ENCODE peak calls at places on chromosomes 16 and 17, in four cellular contexts. U is sciatic nerve; L is CD8-positive, alpha-beta T cell; P is posterior cingulate gyrus. O is an unnamed sample.

GRCh38 chr16:87392823-87393679 is 915 bp downstream of the MAP1LC3B start:
- DNase-seq in U (peak), P (peak), L (no peak), O (peak)

GRCh38 chr17:80970044-80970761 is 21.4 kb upstream of the CHMP6 start:
- DNase-seq in U (no peak), L (peak), P (peak), O (peak)

GRCh38 chr16:81403208-81403600 is 41.4 kb upstream of the CMIP start:
- DNase-seq in P (no peak), L (no peak), U (no peak), O (no peak)

GRCh38 chr16:87844374-87844733 is 25.0 kb downstream of the SLC7A5 start:
- DNase-seq in P (no peak), L (no peak), U (no peak), O (no peak)

GRCh38 chr16:5490499-5490898 is 392.9 kb upstream of the EEF2KMT start:
- DNase-seq in L (no peak), P (peak), U (peak), O (peak)

GRCh38 chr17:74513987-74514631 is 17.2 kb downstream of the CD300LB start:
- DNase-seq in L (peak), U (no peak), P (no peak), O (peak)

GRCh38 chr16:56341656-56342397 is 83.5 kb downstream of the AMFR start:
- DNase-seq in U (no peak), P (no peak), L (no peak), O (no peak)

GRCh38 chr16:87047221-87048037 is 269.8 kb downstream of the C16orf95 start:
- DNase-seq in U (no peak), P (no peak), L (no peak), O (no peak)

GRCh38 chr17:30543456-30543855 is 66.2 kb downstream of the GOSR1 start:
- DNase-seq in P (no peak), L (no peak), U (no peak), O (no peak)